ENCODE peak calls at places on chromosomes 2 and 18, in six cellular contexts. One of them, this sample, is unnamed. For H3K4me1, the result is how much of the 10 kb centered on the place peaks cover.

GRCh38 chr2:177064417-177064816 is 148.2 kb upstream of the HNRNPA3 start:
- DNase-seq in body of pancreas: no peak
- DNase-seq in upper lobe of right lung: no peak
- DNase-seq in fibroblast of lung: no peak
- DNase-seq in CD8-positive, alpha-beta T cell: no peak
- DNase-seq in K562: no peak
- DNase-seq in this sample: no peak

GRCh38 chr2:101150306-101151140 is 659 bp downstream of the TBC1D8 start:
- DNase-seq in CD8-positive, alpha-beta T cell: no peak
- DNase-seq in K562: peak
- DNase-seq in fibroblast of lung: no peak
- DNase-seq in upper lobe of right lung: peak
- DNase-seq in body of pancreas: peak
- DNase-seq in this sample: peak

GRCh38 chr2:217928324-217929293 is 74.2 kb downstream of the TNS1 start:
- DNase-seq in upper lobe of right lung: peak
- DNase-seq in body of pancreas: no peak
- DNase-seq in fibroblast of lung: no peak
- DNase-seq in CD8-positive, alpha-beta T cell: no peak
- DNase-seq in K562: no peak
- DNase-seq in this sample: no peak

GRCh38 chr2:48589170-48589767 is 28.4 kb upstream of the GTF2A1L start:
- DNase-seq in K562: peak
- DNase-seq in upper lobe of right lung: no peak
- DNase-seq in body of pancreas: peak
- DNase-seq in fibroblast of lung: peak
- DNase-seq in CD8-positive, alpha-beta T cell: no peak
- DNase-seq in this sample: no peak

GRCh38 chr2:10559101-10559500 is 111.0 kb upstream of the ODC1 start:
- DNase-seq in body of pancreas: no peak
- DNase-seq in K562: no peak
- DNase-seq in CD8-positive, alpha-beta T cell: no peak
- DNase-seq in upper lobe of right lung: no peak
- DNase-seq in fibroblast of lung: no peak
- DNase-seq in this sample: no peak

GRCh38 chr2:36951574-36951973 is 14.8 kb downstream of the STRN start:
- DNase-seq in body of pancreas: no peak
- DNase-seq in CD8-positive, alpha-beta T cell: no peak
- DNase-seq in fibroblast of lung: peak
- DNase-seq in K562: no peak
- DNase-seq in upper lobe of right lung: no peak
- DNase-seq in this sample: no peak

GRCh38 chr2:161946489-161947107 is 127.4 kb downstream of the DPP4 start:
- DNase-seq in upper lobe of right lung: no peak
- DNase-seq in CD8-positive, alpha-beta T cell: no peak
- DNase-seq in fibroblast of lung: peak
- DNase-seq in K562: no peak
- DNase-seq in body of pancreas: no peak
- DNase-seq in this sample: peak

GRCh38 chr18:7605705-7606104 is 38.6 kb downstream of the PTPRM start:
- DNase-seq in K562: no peak
- DNase-seq in upper lobe of right lung: no peak
- DNase-seq in body of pancreas: no peak
- DNase-seq in CD8-positive, alpha-beta T cell: no peak
- DNase-seq in fibroblast of lung: no peak
- DNase-seq in this sample: no peak

GRCh38 chr2:30522421-30522820 is 75.4 kb downstream of the LCLAT1 start:
- DNase-seq in K562: no peak
- DNase-seq in CD8-positive, alpha-beta T cell: no peak
- DNase-seq in upper lobe of right lung: no peak
- DNase-seq in body of pancreas: no peak
- DNase-seq in fibroblast of lung: no peak
- DNase-seq in this sample: no peak

GRCh38 chr2:185014076-185014475 is 415.7 kb downstream of the ZNF804A start:
- DNase-seq in body of pancreas: no peak
- DNase-seq in CD8-positive, alpha-beta T cell: no peak
- DNase-seq in upper lobe of right lung: no peak
- DNase-seq in K562: no peak
- DNase-seq in fibroblast of lung: no peak
- DNase-seq in this sample: no peak

GRCh38 chr2:170714156-170715061 is 728 bp upstream of the SP5 start:
- DNase-seq in body of pancreas: peak
- DNase-seq in upper lobe of right lung: peak
- DNase-seq in CD8-positive, alpha-beta T cell: no peak
- DNase-seq in fibroblast of lung: no peak
- DNase-seq in K562: peak
- DNase-seq in this sample: peak

GRCh38 chr18:70450658-70451253 is 161.9 kb downstream of the SOCS6 start:
- DNase-seq in fibroblast of lung: peak
- DNase-seq in body of pancreas: no peak
- DNase-seq in CD8-positive, alpha-beta T cell: no peak
- DNase-seq in K562: no peak
- DNase-seq in upper lobe of right lung: no peak
- DNase-seq in this sample: no peak

GRCh38 chr2:64865073-64865830 is 123.9 kb upstream of the SLC1A4 start:
- DNase-seq in upper lobe of right lung: peak
- DNase-seq in CD8-positive, alpha-beta T cell: peak
- DNase-seq in body of pancreas: peak
- DNase-seq in fibroblast of lung: peak
- DNase-seq in K562: peak
- DNase-seq in this sample: no peak

GRCh38 chr2:240962371-240963064 is 35.9 kb upstream of the SNED1 start:
- DNase-seq in CD8-positive, alpha-beta T cell: no peak
- DNase-seq in upper lobe of right lung: peak
- DNase-seq in K562: no peak
- DNase-seq in body of pancreas: peak
- DNase-seq in fibroblast of lung: peak
- DNase-seq in this sample: no peak

GRCh38 chr2:26356771-26357170 is 10.2 kb upstream of the ADGRF3 start:
- DNase-seq in fibroblast of lung: no peak
- DNase-seq in CD8-positive, alpha-beta T cell: no peak
- DNase-seq in body of pancreas: no peak
- DNase-seq in upper lobe of right lung: no peak
- DNase-seq in K562: no peak
- DNase-seq in this sample: no peak

GRCh38 chr2:70923378-70924015 is 12.2 kb upstream of the ATP6V1B1 start:
- DNase-seq in body of pancreas: no peak
- DNase-seq in upper lobe of right lung: no peak
- DNase-seq in K562: peak
- DNase-seq in fibroblast of lung: no peak
- DNase-seq in CD8-positive, alpha-beta T cell: no peak
- DNase-seq in this sample: peak

GRCh38 chr18:55161966-55162365 is 202.7 kb upstream of the CCDC68 start:
- DNase-seq in fibroblast of lung: no peak
- DNase-seq in K562: no peak
- DNase-seq in upper lobe of right lung: no peak
- DNase-seq in CD8-positive, alpha-beta T cell: no peak
- DNase-seq in body of pancreas: no peak
- DNase-seq in this sample: no peak
- H3K4me1 ChIP-seq in fibroblast of lung: under half
- H3K4me1 ChIP-seq in K562: under half
- H3K4me1 ChIP-seq in upper lobe of right lung: under half
- H3K4me1 ChIP-seq in CD8-positive, alpha-beta T cell: under half
- H3K4me1 ChIP-seq in body of pancreas: under half
- H3K4me1 ChIP-seq in this sample: under half

DNA sequence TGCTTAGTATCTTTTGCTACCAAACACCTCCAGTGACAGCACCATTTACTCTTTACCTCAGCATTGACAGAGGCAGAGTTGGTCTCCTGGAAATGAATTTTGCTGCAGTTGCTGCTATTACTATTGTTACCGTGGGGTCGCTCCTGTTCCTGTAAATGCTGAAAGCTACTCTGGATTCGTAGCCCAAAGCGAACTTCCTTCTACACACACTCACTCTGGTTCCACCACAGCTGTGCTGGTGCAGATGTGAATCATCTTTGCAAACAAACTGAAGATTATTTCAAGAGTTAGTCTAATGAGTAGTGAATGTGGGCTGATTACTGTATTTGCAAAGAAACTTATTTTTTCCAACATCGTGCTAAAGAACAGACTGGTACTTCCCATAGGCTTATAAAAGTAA is 303.9 kb downstream of the LPIN1 start:
- DNase-seq in K562: no peak
- DNase-seq in CD8-positive, alpha-beta T cell: no peak
- DNase-seq in body of pancreas: peak
- DNase-seq in upper lobe of right lung: no peak
- DNase-seq in fibroblast of lung: peak
- DNase-seq in this sample: peak
- TF ChIP-seq CTCF in K562: peak
- TF ChIP-seq CTCF in CD8-positive, alpha-beta T cell: no peak
- TF ChIP-seq CTCF in body of pancreas: no peak
- TF ChIP-seq CTCF in upper lobe of right lung: no peak
- TF ChIP-seq CTCF in fibroblast of lung: peak
- TF ChIP-seq CTCF in this sample: no peak

DNA sequence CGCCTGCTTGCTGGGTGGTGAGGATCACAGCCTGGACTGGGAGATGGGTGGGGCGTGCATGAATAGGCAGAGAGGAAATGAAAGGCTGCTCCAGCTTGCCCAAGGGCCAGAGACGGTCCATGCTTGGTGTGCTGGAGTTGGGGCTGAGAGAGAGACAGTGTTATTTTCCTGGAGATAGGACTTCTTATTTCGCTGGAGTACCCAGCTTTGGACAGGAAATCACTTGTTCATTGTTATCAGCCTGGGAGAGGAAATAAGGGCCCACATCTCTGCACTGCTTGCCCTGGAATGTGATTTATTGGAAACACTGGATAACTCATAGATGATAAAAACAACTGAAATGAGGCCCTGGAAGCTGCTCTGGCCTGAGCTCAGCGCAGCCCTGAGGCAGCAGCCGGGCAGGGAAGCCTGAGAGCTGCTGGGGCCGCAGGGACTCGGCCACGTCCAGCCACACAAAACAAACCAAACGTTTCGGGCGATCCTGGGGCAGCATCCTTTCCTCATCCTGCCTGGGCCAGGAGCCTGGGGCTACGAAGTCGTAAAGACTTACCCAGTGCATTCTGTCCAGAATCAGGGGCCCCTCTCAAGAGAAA is 250.8 kb downstream of the EIPR1 start:
- DNase-seq in body of pancreas: no peak
- DNase-seq in upper lobe of right lung: peak
- DNase-seq in K562: no peak
- DNase-seq in fibroblast of lung: no peak
- DNase-seq in CD8-positive, alpha-beta T cell: no peak
- DNase-seq in this sample: no peak
- H3K4me1 ChIP-seq in body of pancreas: under half
- H3K4me1 ChIP-seq in upper lobe of right lung: under half
- H3K4me1 ChIP-seq in K562: under half
- H3K4me1 ChIP-seq in fibroblast of lung: under half
- H3K4me1 ChIP-seq in CD8-positive, alpha-beta T cell: under half
- H3K4me1 ChIP-seq in this sample: under half

GRCh38 chr2:1070601-1071000 is 120.0 kb downstream of the SNTG2 start:
- DNase-seq in body of pancreas: no peak
- DNase-seq in fibroblast of lung: no peak
- DNase-seq in CD8-positive, alpha-beta T cell: no peak
- DNase-seq in upper lobe of right lung: no peak
- DNase-seq in K562: no peak
- DNase-seq in this sample: no peak
- TF ChIP-seq CTCF in body of pancreas: no peak
- TF ChIP-seq CTCF in fibroblast of lung: no peak
- TF ChIP-seq CTCF in CD8-positive, alpha-beta T cell: no peak
- TF ChIP-seq CTCF in upper lobe of right lung: no peak
- TF ChIP-seq CTCF in K562: no peak
- TF ChIP-seq CTCF in this sample: no peak